ENCODE peak calls at places on chromosomes 12 and 14, in ten cellular contexts. P, D, L, K, M, R, E, I, F and V are unnamed samples.

GRCh38 chr12:120540445-120540844 is 6.3 kb downstream of the RNF10 start:
- DNase-seq in E (no peak), M (no peak), P (no peak), D (no peak), I (no peak), L (no peak), K (no peak), R (no peak), F (no peak), V (no peak)

GRCh38 chr12:67826946-67827719 is 162.1 kb upstream of the IFNG-AS1 start:
- DNase-seq in R (no peak), D (no peak), M (no peak), F (no peak), E (no peak), P (no peak), L (no peak), I (no peak), K (no peak), V (no peak)

GRCh38 chr12:46108721-46109120 is 118.3 kb upstream of the SCAF11 start:
- DNase-seq in R (no peak), D (no peak), E (no peak), I (no peak), P (no peak), K (no peak), F (no peak), L (no peak), M (no peak), V (no peak)

GRCh38 chr14:100868621-100869370 is 34.7 kb downstream of the RTL1 start:
- DNase-seq in M (no peak), R (no peak), L (no peak), K (no peak), F (peak), E (no peak), P (no peak), I (no peak), D (no peak), V (no peak)

GRCh38 chr12:712172-712863 is 40.1 kb upstream of the WNK1 start:
- DNase-seq in L (peak), I (peak), D (no peak), K (no peak), P (no peak), E (no peak), M (no peak), F (no peak), R (no peak), V (no peak)

GRCh38 chr12:49131973-49132461 is 822 bp upstream of the TUBA1B start:
- DNase-seq in M (peak), L (peak), F (no peak), R (no peak), P (no peak), D (no peak), K (no peak), E (no peak), I (no peak), V (peak)

GRCh38 chr12:68043446-68043845 is 54.2 kb downstream of the IFNG-AS1 start:
- DNase-seq in L (no peak), P (no peak), M (no peak), I (no peak), R (no peak), K (no peak), E (no peak), D (no peak), F (no peak), V (no peak)

GRCh38 chr14:24353551-24354529 is 14.0 kb upstream of the RIPK3 start:
- DNase-seq in L (no peak), M (no peak), R (no peak), I (no peak), P (no peak), F (no peak), D (no peak), E (no peak), K (no peak), V (no peak)

GRCh38 chr12:127060310-127060847 is 1206.6 kb upstream of the TMEM132C start:
- DNase-seq in K (no peak), D (no peak), M (no peak), E (no peak), F (no peak), P (no peak), I (no peak), R (no peak), L (no peak), V (no peak)

GRCh38 chr12:122656298-122656697 is 46.9 kb downstream of the HCAR2 start:
- DNase-seq in M (no peak), I (no peak), R (no peak), E (no peak), D (no peak), P (no peak), K (no peak), F (no peak), L (no peak), V (no peak)

GRCh38 chr12:2651061-2651965 is 143.5 kb upstream of the FKBP4 start:
- DNase-seq in P (no peak), L (no peak), I (no peak), R (no peak), E (no peak), D (no peak), F (peak), K (no peak), M (no peak), V (no peak)

GRCh38 chr12:21065845-21066244 is 65.1 kb upstream of the SLCO1B1 start:
- DNase-seq in M (no peak), F (no peak), P (no peak), K (no peak), R (no peak), I (no peak), L (peak), E (no peak), D (no peak), V (no peak)

GRCh38 chr14:104240426-104241157 is 102.2 kb downstream of the KIF26A start:
- DNase-seq in P (no peak), L (no peak), D (no peak), M (no peak), I (no peak), F (peak), K (no peak), R (no peak), E (no peak), V (no peak)

GRCh38 chr14:75254901-75255300 is 23.7 kb upstream of the FOS start:
- DNase-seq in F (peak), D (no peak), R (no peak), L (no peak), K (no peak), E (no peak), P (no peak), I (no peak), M (no peak), V (no peak)